ENCODE peak calls at places on chromosomes 5 and 9, in five cellular contexts. G, S, L, Y and M are unnamed samples.

GRCh38 chr5:131615953-131616352 is 19.1 kb downstream of the RAPGEF6 start:
- DNase-seq in G (no peak), S (no peak), L (no peak), Y (no peak), M (no peak)

GRCh38 chr5:88644676-88645075 is 238.3 kb downstream of the MEF2C start:
- DNase-seq in G (no peak), S (no peak), L (no peak), Y (no peak), M (no peak)

GRCh38 chr5:170747851-170748250 is 35.7 kb upstream of the GABRP start:
- DNase-seq in G (no peak), S (no peak), L (peak), Y (no peak), M (peak)

GRCh38 chr5:149289307-149289706 is 17.6 kb downstream of the AFAP1L1 start:
- DNase-seq in G (no peak), S (no peak), L (no peak), Y (no peak), M (peak)

GRCh38 chr9:7121055-7121454 is 363.3 kb downstream of the KDM4C start:
- DNase-seq in G (no peak), S (no peak), L (no peak), Y (no peak), M (no peak)

GRCh38 chr5:126403871-126404270 is 19.3 kb upstream of the GRAMD2B start:
- DNase-seq in G (no peak), S (no peak), L (peak), Y (no peak), M (peak)

GRCh38 chr9:86488794-86489193 is 134.6 kb upstream of the TUT7 start:
- DNase-seq in G (no peak), S (no peak), L (no peak), Y (no peak), M (no peak)

GRCh38 chr5:141040093-141040762 is 10.9 kb upstream of the PCDHB1 start:
- DNase-seq in G (no peak), S (peak), L (peak), Y (no peak), M (peak)

GRCh38 chr9:34363619-34364351 is 12.9 kb downstream of the MYORG start:
- DNase-seq in G (peak), S (no peak), L (peak), Y (peak), M (peak)

GRCh38 chr9:131739988-131740648 is at the start of gene RAPGEF1:
- DNase-seq in G (no peak), S (peak), L (no peak), Y (no peak), M (peak)

GRCh38 chr5:45779874-45780671 is 83.9 kb upstream of the HCN1 start:
- DNase-seq in G (no peak), S (no peak), L (no peak), Y (no peak), M (no peak)

GRCh38 chr5:157384971-157385709 is 74.9 kb upstream of the NIPAL4 start:
- DNase-seq in G (no peak), S (no peak), L (peak), Y (peak), M (peak)

GRCh38 chr5:1685076-1685475 is 114.6 kb downstream of the MRPL36 start:
- DNase-seq in G (no peak), S (no peak), L (no peak), Y (no peak), M (no peak)
- H3K4me3 ChIP-seq in G (no peak), S (no peak), L (no peak), Y (no peak), M (no peak)

DNA sequence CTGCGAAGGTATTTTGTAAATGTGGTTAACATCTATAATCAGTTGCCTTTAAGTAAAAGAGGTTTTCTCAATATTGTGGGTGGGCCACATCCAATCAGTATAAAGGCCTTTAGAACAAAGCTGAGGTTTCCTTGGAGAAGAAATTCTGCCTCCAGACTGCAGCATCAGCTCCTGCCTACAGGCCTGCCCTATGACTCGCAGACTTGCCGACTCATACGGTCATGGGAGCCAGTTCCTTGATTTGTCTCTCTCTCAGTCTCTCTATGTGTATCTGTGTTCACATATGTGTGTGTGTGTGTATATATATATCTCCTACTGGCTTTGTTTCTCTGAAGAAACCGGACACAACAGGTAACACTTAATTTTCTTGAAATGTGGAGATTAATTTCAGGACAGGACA is 45.3 kb downstream of the SLC36A1 start:
- DNase-seq in G (no peak), S (no peak), L (peak), Y (peak), M (no peak)
- H3K4me3 ChIP-seq in G (no peak), S (no peak), L (no peak), Y (no peak), M (no peak)

DNA sequence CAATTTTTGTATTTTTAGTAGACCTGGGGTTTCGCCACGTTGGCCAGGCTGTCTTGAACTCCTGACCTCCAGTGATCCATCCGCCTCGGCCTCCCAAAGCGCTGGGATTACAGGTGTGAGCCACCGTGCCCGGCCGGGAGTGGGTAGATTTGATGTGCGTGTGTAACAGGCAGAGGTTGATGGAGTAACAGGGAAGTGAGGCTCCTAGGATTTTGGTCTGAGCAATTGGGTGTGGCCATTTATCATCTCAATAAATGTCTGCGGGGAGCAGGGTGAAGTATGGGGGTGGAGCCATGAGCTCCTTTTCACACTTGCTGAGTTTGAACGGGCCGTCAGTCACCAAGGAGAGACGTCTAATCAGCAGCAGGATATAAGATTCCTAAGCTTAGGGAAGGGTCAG is 1.2 kb upstream of the REXO4 start:
- DNase-seq in G (no peak), S (no peak), L (no peak), Y (no peak), M (no peak)
- H3K4me3 ChIP-seq in G (no peak), S (no peak), L (no peak), Y (peak), M (no peak)

GRCh38 chr5:73445708-73446630 is 2.6 kb downstream of the FOXD1 start:
- DNase-seq in G (no peak), S (no peak), L (no peak), Y (no peak), M (no peak)
- H3K4me3 ChIP-seq in G (peak), S (peak), L (peak), Y (peak), M (peak)

GRCh38 chr5:179607449-179607931 is 16.0 kb downstream of the HNRNPH1 start:
- DNase-seq in G (no peak), S (no peak), L (no peak), Y (no peak), M (no peak)
- H3K4me3 ChIP-seq in G (no peak), S (no peak), L (no peak), Y (no peak), M (no peak)